ENCODE peak calls at places on chromosomes 12 and 14, in six cellular contexts. O is DND-41, I is H9, G is GM12878, W is PC-9, B is HCT116. T is an unnamed sample.

GRCh38 chr14:37903561-37904191 is 304.0 kb upstream of the SSTR1 start:
- DNase-seq in G (no peak), O (peak; percentile 7), I (no peak), B (peak; percentile 28), W (peak; percentile 1), T (peak; percentile 77)

GRCh38 chr12:123056053-123056452 is 75.6 kb downstream of the ARL6IP4 start:
- DNase-seq in B (peak; percentile 13), I (no peak), O (no peak), G (no peak), W (peak; percentile 60), T (no peak)

GRCh38 chr12:125143491-125143890 is 78.3 kb downstream of the AACS start:
- DNase-seq in G (no peak), O (no peak), I (no peak), W (no peak), B (no peak), T (no peak)

GRCh38 chr12:64390275-64390851 is at the start of gene C12orf56:
- DNase-seq in B (no peak), O (no peak), I (peak; percentile 87), W (no peak), G (no peak), T (peak; percentile 42)

GRCh38 chr12:78864483-78865296 is at the start of gene SYT1:
- DNase-seq in B (no peak), W (peak; percentile 56), I (peak; percentile 98), G (no peak), O (no peak), T (peak; percentile 72)

GRCh38 chr12:47711448-47711847 is 5.6 kb upstream of the RPAP3 start:
- DNase-seq in B (no peak), W (no peak), I (peak; percentile 17), O (no peak), G (no peak), T (no peak)

GRCh38 chr14:102554835-102555819 is 37.3 kb upstream of the RCOR1 start:
- DNase-seq in O (peak; percentile 68), W (no peak), B (no peak), G (no peak), I (peak; percentile 90), T (peak; percentile 68)

GRCh38 chr12:6468283-6468575 is 2.2 kb downstream of the VAMP1 start:
- DNase-seq in O (no peak), G (no peak), W (no peak), I (no peak), B (no peak), T (no peak)

GRCh38 chr12:99910342-99910741 is 74.4 kb downstream of the ANKS1B start:
- DNase-seq in I (no peak), O (no peak), G (no peak), B (no peak), W (no peak), T (no peak)

GRCh38 chr12:124463341-124463861 is 104.0 kb downstream of the NCOR2 start:
- DNase-seq in I (no peak), B (no peak), G (no peak), O (no peak), W (no peak), T (peak; percentile 43)

GRCh38 chr12:53219116-53219955 is 12.3 kb upstream of the ITGB7 start:
- DNase-seq in B (no peak), W (no peak), G (no peak), O (no peak), I (peak; percentile 29), T (peak; percentile 54)

GRCh38 chr14:50619569-50620141 is 48.5 kb downstream of the SAV1 start:
- DNase-seq in G (peak; percentile 21), W (no peak), B (peak; percentile 32), I (no peak), O (no peak), T (peak; percentile 34)

GRCh38 chr12:1791104-1791927 is 29.0 kb upstream of the LRTM2 start:
- DNase-seq in I (no peak), G (peak; percentile 30), O (peak; percentile 66), W (peak; percentile 55), B (peak; percentile 38), T (peak; percentile 80)

GRCh38 chr14:74217672-74218448 is 21.4 kb upstream of the VSX2 start:
- DNase-seq in B (peak; percentile 47), G (no peak), I (peak; percentile 89), O (peak; percentile 71), W (peak; percentile 92), T (peak; percentile 84)

GRCh38 chr12:6084969-6085450 is 39.5 kb downstream of the VWF start:
- DNase-seq in W (no peak), O (no peak), B (no peak), G (no peak), I (no peak), T (no peak)

GRCh38 chr12:63308701-63309100 is 157.7 kb upstream of the AVPR1A start:
- DNase-seq in G (no peak), I (no peak), B (no peak), W (no peak), O (no peak), T (no peak)

GRCh38 chr14:80447396-80447795 is 236.1 kb upstream of the DIO2 start:
- DNase-seq in I (no peak), B (no peak), W (no peak), O (no peak), G (no peak), T (no peak)

GRCh38 chr14:80973918-80974317 is 18.5 kb downstream of the TSHR start:
- DNase-seq in G (no peak), B (no peak), W (no peak), I (no peak), O (peak; percentile 65), T (no peak)

GRCh38 chr12:58804749-58805148 is 115.6 kb downstream of the LRIG3 start:
- DNase-seq in I (no peak), W (no peak), B (peak; percentile 7), G (no peak), O (no peak), T (no peak)

GRCh38 chr12:105025890-105026289 is 39.8 kb downstream of the NOPCHAP1 start:
- DNase-seq in O (no peak), G (no peak), B (no peak), W (no peak), I (no peak), T (peak; percentile 43)

GRCh38 chr12:111942557-111942956 is 70.4 kb downstream of the TMEM116 start:
- DNase-seq in I (no peak), G (no peak), O (no peak), W (no peak), B (no peak), T (peak; percentile 10)

GRCh38 chr12:24997970-24998582 is 49.2 kb upstream of the BCAT1 start:
- DNase-seq in W (no peak), G (peak; percentile 92), B (no peak), O (no peak), I (no peak), T (no peak)

GRCh38 chr12:116302200-116303075 is 24.9 kb upstream of the MED13L start:
- DNase-seq in B (no peak), I (no peak), G (no peak), O (no peak), W (no peak), T (no peak)

GRCh38 chr12:66636771-66637170 is 42.1 kb downstream of the GRIP1 start:
- DNase-seq in I (no peak), B (no peak), W (no peak), O (no peak), G (no peak), T (peak; percentile 29)

GRCh38 chr12:124411291-124411878 is 116.5 kb downstream of the RFLNA start:
- DNase-seq in O (no peak), I (no peak), W (no peak), B (no peak), G (no peak), T (peak; percentile 72)

GRCh38 chr14:64465856-64466554 is 706 bp downstream of the AKAP5 start:
- DNase-seq in I (peak; percentile 60), W (no peak), B (no peak), O (no peak), G (no peak), T (peak; percentile 67)

GRCh38 chr14:26841920-26842741 is 244.3 kb upstream of the NOVA1 start:
- DNase-seq in B (no peak), I (no peak), O (no peak), G (no peak), W (peak; percentile 43), T (peak; percentile 69)

GRCh38 chr12:16008442-16008841 is 97.3 kb downstream of the DERA start:
- DNase-seq in W (no peak), G (no peak), I (no peak), O (no peak), B (no peak), T (peak; percentile 38)

GRCh38 chr12:87816186-87816585 is 213.0 kb downstream of the C12orf50 start:
- DNase-seq in G (no peak), B (no peak), W (no peak), I (no peak), O (no peak), T (no peak)

GRCh38 chr14:104968541-104969401 is 9.4 kb downstream of the AHNAK2 start:
- DNase-seq in B (no peak), O (no peak), G (no peak), W (peak; percentile 69), I (peak; percentile 52), T (peak; percentile 67)

GRCh38 chr14:104968153-104968527 is 10.0 kb downstream of the AHNAK2 start:
- DNase-seq in O (no peak), W (peak; percentile 76), G (no peak), I (peak; percentile 69), B (no peak), T (peak; percentile 71)

GRCh38 chr14:104967144-104967413 is 11.1 kb downstream of the AHNAK2 start:
- DNase-seq in G (no peak), O (no peak), W (no peak), B (no peak), I (no peak), T (no peak)

GRCh38 chr14:104966261-104967143 is 11.7 kb downstream of the AHNAK2 start:
- DNase-seq in W (no peak), G (no peak), I (no peak), B (no peak), O (no peak), T (no peak)

GRCh38 chr14:104967414-104968152 is 10.6 kb downstream of the AHNAK2 start:
- DNase-seq in I (peak; percentile 64), G (no peak), B (no peak), W (peak; percentile 59), O (no peak), T (peak; percentile 65)
- H3K4me1 ChIP-seq in I (peaks cover 3% of the 10 kb centered on the region), G (no peaks in the 10 kb centered on the region), B (peaks cover 50% of the 10 kb centered on the region), W (peaks cover 43% of the 10 kb centered on the region), O (no peaks in the 10 kb centered on the region), T (peaks cover 40% of the 10 kb centered on the region)

GRCh38 chr14:99831915-99832314 is 38.7 kb downstream of the EML1 start:
- DNase-seq in B (no peak), O (no peak), G (no peak), W (no peak), I (no peak), T (no peak)
- H2AFZ ChIP-seq in B (no peak overlapping the region), O (no peak overlapping the region), G (no peak overlapping the region), W (no peak overlapping the region), I (no peak overlapping the region), T (no peak overlapping the region)

DNA sequence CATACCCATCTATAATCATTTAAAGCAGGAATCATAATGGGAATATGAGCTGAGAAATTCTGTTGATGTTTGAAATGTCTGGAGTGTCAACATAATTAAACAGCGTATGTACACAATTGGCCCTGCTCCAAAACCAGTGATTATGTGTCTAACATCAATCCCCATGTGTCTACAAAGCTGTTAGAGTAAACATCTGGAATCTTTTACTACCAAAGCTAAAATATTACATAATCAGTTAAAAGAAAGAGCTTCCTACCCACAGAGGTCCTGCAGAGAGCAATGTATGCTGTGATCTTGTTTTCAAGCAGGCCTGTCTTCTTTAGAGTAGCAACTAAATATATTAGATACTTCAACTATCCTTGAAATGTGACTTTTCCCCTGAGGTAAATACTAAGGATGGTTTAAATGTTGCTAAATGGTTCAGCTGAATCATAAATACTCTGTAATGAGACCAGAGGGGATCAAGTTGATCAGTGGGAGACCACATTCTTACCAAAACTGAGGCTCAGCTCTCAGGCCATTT is 74.3 kb downstream of the RASSF8 start:
- DNase-seq in W (no peak), B (no peak), G (no peak), I (no peak), O (no peak), T (peak; percentile 19)
- H3K27ac ChIP-seq in W (peak overlapping the region; percentile 2), B (no peak overlapping the region), G (no peak overlapping the region), I (no peak overlapping the region), O (no peak overlapping the region), T (no peak overlapping the region)

GRCh38 chr12:56119361-56119796 is 1.3 kb downstream of the ZC3H10 start:
- DNase-seq in I (peak; percentile 90), O (peak; percentile 75), G (no peak), B (peak; percentile 82), W (peak; percentile 70), T (peak; percentile 95)
- H3K4me1 ChIP-seq in I (no peaks in the 10 kb centered on the region), O (peaks cover 38% of the 10 kb centered on the region), G (peaks cover 15% of the 10 kb centered on the region), B (peaks cover 23% of the 10 kb centered on the region), W (peaks cover 26% of the 10 kb centered on the region), T (peaks cover 14% of the 10 kb centered on the region)

T was measured in hepatocyte.